ENCODE peak calls at places on chromosomes 12 and 14, in six cellular contexts. One of them, this sample, is unnamed.

GRCh38 chr12:116727902-116728301 is 10.0 kb downstream of the SPRING1 start:
- DNase-seq in tibial nerve: no peak
- DNase-seq in choroid plexus epithelial cell: peak
- DNase-seq in B cell: no peak
- DNase-seq in kidney epithelial cell: no peak
- DNase-seq in nephron progenitor cell: no peak
- DNase-seq in this sample: no peak

GRCh38 chr14:99389171-99389826 is 91.4 kb downstream of the SETD3 start:
- DNase-seq in tibial nerve: no peak
- DNase-seq in choroid plexus epithelial cell: peak
- DNase-seq in B cell: no peak
- DNase-seq in kidney epithelial cell: no peak
- DNase-seq in nephron progenitor cell: peak
- DNase-seq in this sample: no peak

GRCh38 chr12:76929499-76929898 is 50.7 kb upstream of the CSRP2 start:
- DNase-seq in tibial nerve: no peak
- DNase-seq in nephron progenitor cell: no peak
- DNase-seq in kidney epithelial cell: no peak
- DNase-seq in choroid plexus epithelial cell: no peak
- DNase-seq in B cell: no peak
- DNase-seq in this sample: no peak

GRCh38 chr14:68466491-68466977 is 326.3 kb downstream of the ZFP36L1 start:
- DNase-seq in choroid plexus epithelial cell: peak
- DNase-seq in kidney epithelial cell: peak
- DNase-seq in nephron progenitor cell: no peak
- DNase-seq in tibial nerve: no peak
- DNase-seq in B cell: no peak
- DNase-seq in this sample: no peak

GRCh38 chr12:111024205-111024794 is 103.9 kb upstream of the MYL2 start:
- DNase-seq in nephron progenitor cell: peak
- DNase-seq in choroid plexus epithelial cell: peak
- DNase-seq in tibial nerve: peak
- DNase-seq in kidney epithelial cell: no peak
- DNase-seq in B cell: no peak
- DNase-seq in this sample: no peak

GRCh38 chr14:104603623-104604401 is 760 bp downstream of the TMEM179 start:
- DNase-seq in nephron progenitor cell: no peak
- DNase-seq in choroid plexus epithelial cell: no peak
- DNase-seq in kidney epithelial cell: no peak
- DNase-seq in B cell: no peak
- DNase-seq in tibial nerve: no peak
- DNase-seq in this sample: no peak

GRCh38 chr14:57168138-57168695 is 100.5 kb downstream of the EXOC5 start:
- DNase-seq in tibial nerve: no peak
- DNase-seq in choroid plexus epithelial cell: no peak
- DNase-seq in kidney epithelial cell: no peak
- DNase-seq in nephron progenitor cell: no peak
- DNase-seq in B cell: no peak
- DNase-seq in this sample: no peak

GRCh38 chr12:57772429-57773322 is at the start of gene EEF1AKMT3:
- DNase-seq in choroid plexus epithelial cell: peak
- DNase-seq in tibial nerve: peak
- DNase-seq in kidney epithelial cell: no peak
- DNase-seq in nephron progenitor cell: peak
- DNase-seq in B cell: no peak
- DNase-seq in this sample: no peak

GRCh38 chr14:35355981-35356839 is 48.3 kb downstream of the NFKBIA start:
- DNase-seq in tibial nerve: no peak
- DNase-seq in nephron progenitor cell: no peak
- DNase-seq in choroid plexus epithelial cell: peak
- DNase-seq in B cell: no peak
- DNase-seq in kidney epithelial cell: no peak
- DNase-seq in this sample: no peak

GRCh38 chr14:71322660-71323250 is 415.5 kb downstream of the PCNX1 start:
- DNase-seq in choroid plexus epithelial cell: peak
- DNase-seq in B cell: peak
- DNase-seq in tibial nerve: peak
- DNase-seq in kidney epithelial cell: no peak
- DNase-seq in nephron progenitor cell: no peak
- DNase-seq in this sample: no peak
- TF ChIP-seq CTCF in choroid plexus epithelial cell: peak
- TF ChIP-seq CTCF in B cell: peak
- TF ChIP-seq CTCF in tibial nerve: peak
- TF ChIP-seq CTCF in kidney epithelial cell: peak
- TF ChIP-seq CTCF in nephron progenitor cell: no peak
- TF ChIP-seq CTCF in this sample: peak

DNA sequence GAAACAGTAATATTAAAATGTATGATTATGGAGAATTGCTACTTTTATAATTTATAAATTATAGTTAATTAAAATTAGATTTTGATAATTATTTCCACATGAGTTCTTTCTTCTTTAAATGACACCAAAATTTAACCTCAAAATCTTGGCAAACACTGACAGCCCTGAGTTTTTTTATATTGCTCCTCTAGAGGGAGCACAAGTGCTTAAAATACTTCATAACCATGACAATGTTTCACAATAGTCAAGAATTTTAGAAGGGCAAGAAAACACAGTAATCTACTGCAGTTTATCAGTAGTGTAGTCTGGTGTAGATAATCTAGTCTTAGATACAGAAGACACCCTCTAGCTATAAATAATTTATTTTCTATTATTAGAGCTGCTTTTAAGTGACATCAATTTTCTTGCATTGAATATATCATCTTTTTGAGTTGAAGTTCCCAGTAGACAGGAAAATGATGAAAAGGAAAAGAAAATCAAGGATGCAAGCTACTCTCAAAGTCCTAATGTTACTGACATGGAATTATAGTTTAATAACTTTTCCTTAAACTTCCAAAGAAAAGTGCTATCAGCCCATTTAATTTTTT is 14.3 kb upstream of the PTGER2 start:
- DNase-seq in B cell: no peak
- DNase-seq in tibial nerve: peak
- DNase-seq in kidney epithelial cell: no peak
- DNase-seq in choroid plexus epithelial cell: peak
- DNase-seq in nephron progenitor cell: no peak
- DNase-seq in this sample: no peak
- TF ChIP-seq CTCF in B cell: peak
- TF ChIP-seq CTCF in tibial nerve: peak
- TF ChIP-seq CTCF in kidney epithelial cell: peak
- TF ChIP-seq CTCF in choroid plexus epithelial cell: peak
- TF ChIP-seq CTCF in nephron progenitor cell: peak
- TF ChIP-seq CTCF in this sample: peak

GRCh38 chr12:104340917-104341611 is 37.5 kb downstream of the EID3 start:
- DNase-seq in choroid plexus epithelial cell: peak
- DNase-seq in nephron progenitor cell: no peak
- DNase-seq in B cell: no peak
- DNase-seq in kidney epithelial cell: no peak
- DNase-seq in tibial nerve: no peak
- DNase-seq in this sample: no peak

GRCh38 chr12:104342147-104342546 is 38.6 kb downstream of the EID3 start:
- DNase-seq in B cell: no peak
- DNase-seq in tibial nerve: no peak
- DNase-seq in choroid plexus epithelial cell: no peak
- DNase-seq in kidney epithelial cell: no peak
- DNase-seq in nephron progenitor cell: no peak
- DNase-seq in this sample: no peak

GRCh38 chr12:104340177-104340576 is 36.6 kb downstream of the EID3 start:
- DNase-seq in choroid plexus epithelial cell: no peak
- DNase-seq in B cell: no peak
- DNase-seq in tibial nerve: no peak
- DNase-seq in nephron progenitor cell: no peak
- DNase-seq in kidney epithelial cell: no peak
- DNase-seq in this sample: no peak

GRCh38 chr12:104344682-104345081 is 41.1 kb downstream of the EID3 start:
- DNase-seq in B cell: no peak
- DNase-seq in choroid plexus epithelial cell: no peak
- DNase-seq in nephron progenitor cell: no peak
- DNase-seq in tibial nerve: no peak
- DNase-seq in kidney epithelial cell: no peak
- DNase-seq in this sample: no peak

GRCh38 chr12:104342635-104343249 is 39.2 kb downstream of the EID3 start:
- DNase-seq in tibial nerve: no peak
- DNase-seq in choroid plexus epithelial cell: no peak
- DNase-seq in kidney epithelial cell: no peak
- DNase-seq in nephron progenitor cell: no peak
- DNase-seq in B cell: no peak
- DNase-seq in this sample: no peak
- TF ChIP-seq CTCF in tibial nerve: no peak
- TF ChIP-seq CTCF in choroid plexus epithelial cell: no peak
- TF ChIP-seq CTCF in kidney epithelial cell: no peak
- TF ChIP-seq CTCF in nephron progenitor cell: no peak
- TF ChIP-seq CTCF in B cell: no peak
- TF ChIP-seq CTCF in this sample: no peak

GRCh38 chr12:33942172-33942571 is 80.1 kb upstream of the ALG10 start:
- DNase-seq in B cell: no peak
- DNase-seq in kidney epithelial cell: no peak
- DNase-seq in nephron progenitor cell: no peak
- DNase-seq in tibial nerve: no peak
- DNase-seq in choroid plexus epithelial cell: no peak
- DNase-seq in this sample: no peak
- TF ChIP-seq CTCF in B cell: no peak
- TF ChIP-seq CTCF in kidney epithelial cell: no peak
- TF ChIP-seq CTCF in nephron progenitor cell: no peak
- TF ChIP-seq CTCF in tibial nerve: no peak
- TF ChIP-seq CTCF in choroid plexus epithelial cell: no peak
- TF ChIP-seq CTCF in this sample: no peak

GRCh38 chr12:94329366-94329765 is 130.3 kb downstream of the CEP83 start:
- DNase-seq in choroid plexus epithelial cell: peak
- DNase-seq in kidney epithelial cell: no peak
- DNase-seq in B cell: no peak
- DNase-seq in tibial nerve: no peak
- DNase-seq in nephron progenitor cell: no peak
- DNase-seq in this sample: no peak
- TF ChIP-seq CTCF in choroid plexus epithelial cell: peak
- TF ChIP-seq CTCF in kidney epithelial cell: no peak
- TF ChIP-seq CTCF in B cell: no peak
- TF ChIP-seq CTCF in tibial nerve: no peak
- TF ChIP-seq CTCF in nephron progenitor cell: no peak
- TF ChIP-seq CTCF in this sample: no peak

DNA sequence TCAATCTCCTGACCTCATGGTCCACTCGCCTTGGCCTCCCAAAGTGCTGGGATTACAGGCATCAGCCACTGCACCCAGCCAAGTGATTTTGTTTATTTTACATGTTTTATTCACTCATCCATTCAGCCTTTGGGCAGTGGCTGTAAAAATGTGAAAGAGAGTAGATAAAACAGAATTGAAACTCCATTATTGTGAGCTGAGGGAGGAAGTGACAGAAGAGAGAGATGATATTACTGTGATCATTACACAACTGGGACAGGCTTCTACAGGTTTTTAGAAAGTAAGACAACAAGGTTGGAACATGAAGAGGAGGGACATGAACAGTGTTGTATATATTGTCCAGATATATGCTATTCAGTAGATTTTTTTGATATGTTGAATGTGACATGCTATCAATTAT is 25.0 kb downstream of the CREBL2 start:
- DNase-seq in B cell: no peak
- DNase-seq in kidney epithelial cell: no peak
- DNase-seq in nephron progenitor cell: no peak
- DNase-seq in tibial nerve: no peak
- DNase-seq in choroid plexus epithelial cell: no peak
- DNase-seq in this sample: no peak
- TF ChIP-seq CTCF in B cell: no peak
- TF ChIP-seq CTCF in kidney epithelial cell: no peak
- TF ChIP-seq CTCF in nephron progenitor cell: no peak
- TF ChIP-seq CTCF in tibial nerve: no peak
- TF ChIP-seq CTCF in choroid plexus epithelial cell: no peak
- TF ChIP-seq CTCF in this sample: no peak

DNA sequence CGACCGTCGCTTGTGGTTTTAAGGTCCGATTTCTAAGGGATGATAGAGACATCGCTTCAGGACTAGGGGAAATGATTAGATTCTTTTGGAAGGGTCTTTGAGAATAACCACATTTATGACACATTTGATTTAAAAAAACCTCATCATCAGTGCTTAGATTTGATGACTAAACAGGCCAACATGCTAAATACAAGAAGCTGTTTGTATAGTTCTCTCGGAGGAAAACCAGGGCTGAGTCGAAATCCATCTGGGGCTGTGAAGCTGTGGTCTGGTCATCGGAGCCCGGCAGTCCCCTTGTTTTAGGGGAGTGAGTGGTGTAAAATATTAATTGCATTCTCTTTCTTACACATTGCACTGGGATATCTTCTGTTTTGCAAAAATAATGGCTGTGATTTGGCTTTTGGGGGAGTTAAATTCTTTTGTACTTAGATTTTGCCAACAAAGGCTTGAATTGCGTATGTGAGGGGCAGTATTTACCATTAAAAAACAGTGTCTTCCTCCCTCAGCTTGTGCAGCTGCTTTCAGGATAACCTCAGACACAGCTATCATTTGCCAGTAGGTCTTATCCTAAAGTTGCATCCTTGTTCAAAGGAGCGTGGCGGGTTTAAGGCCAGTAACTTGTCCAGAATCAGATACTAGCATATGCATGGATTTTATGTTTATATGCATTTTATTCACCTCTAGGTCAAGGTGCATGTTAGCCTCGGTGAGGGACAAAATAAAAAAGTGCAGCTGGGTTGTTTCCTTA is 598 bp downstream of the GNG2 start:
- DNase-seq in choroid plexus epithelial cell: peak
- DNase-seq in kidney epithelial cell: no peak
- DNase-seq in B cell: no peak
- DNase-seq in tibial nerve: no peak
- DNase-seq in nephron progenitor cell: no peak
- DNase-seq in this sample: no peak
- TF ChIP-seq CTCF in choroid plexus epithelial cell: no peak
- TF ChIP-seq CTCF in kidney epithelial cell: no peak
- TF ChIP-seq CTCF in B cell: no peak
- TF ChIP-seq CTCF in tibial nerve: no peak
- TF ChIP-seq CTCF in nephron progenitor cell: no peak
- TF ChIP-seq CTCF in this sample: no peak

DNA sequence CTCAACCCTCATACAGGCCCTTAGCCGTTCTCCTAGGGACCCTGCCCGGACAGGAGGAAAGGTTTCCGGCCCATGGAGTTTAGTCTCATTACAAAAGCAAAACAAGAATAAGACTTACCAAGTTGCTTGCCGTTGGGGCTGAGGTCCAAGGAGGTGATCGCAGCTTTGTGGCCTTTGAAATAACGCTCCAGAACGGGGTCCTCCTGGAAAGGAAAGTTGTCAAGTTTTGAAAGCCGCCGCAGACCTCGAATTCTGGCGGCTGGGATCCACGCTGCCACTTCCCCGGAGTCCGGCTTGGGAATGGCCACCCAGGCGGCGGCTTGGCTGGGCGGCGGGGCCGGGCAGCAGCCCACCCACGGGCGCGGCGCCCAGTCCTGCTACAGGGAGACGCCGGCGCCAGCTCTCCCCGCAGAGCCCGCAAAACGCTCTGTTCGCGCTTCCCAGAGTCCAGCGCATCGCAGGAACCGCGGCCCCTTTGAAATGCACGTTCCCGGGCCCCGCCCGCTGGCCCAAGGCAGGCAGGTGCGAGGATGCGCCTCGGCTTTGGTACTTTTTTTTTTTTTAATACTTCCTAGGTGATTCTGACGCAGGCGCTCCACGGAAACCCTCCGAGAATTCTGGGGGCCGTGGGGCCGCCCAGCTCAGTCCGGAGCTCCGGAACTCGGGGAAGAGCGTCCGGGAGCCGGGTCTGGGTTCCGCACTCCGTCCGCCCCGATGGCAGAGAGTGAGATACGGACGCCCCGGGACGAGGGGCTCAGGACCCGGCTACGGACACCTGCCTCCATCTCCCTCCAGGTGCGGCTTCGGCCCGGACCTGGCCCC is 617 bp upstream of the GALNT4 start:
- DNase-seq in tibial nerve: no peak
- DNase-seq in B cell: peak
- DNase-seq in choroid plexus epithelial cell: peak
- DNase-seq in kidney epithelial cell: no peak
- DNase-seq in nephron progenitor cell: peak
- DNase-seq in this sample: peak
- TF ChIP-seq CTCF in tibial nerve: peak
- TF ChIP-seq CTCF in B cell: peak
- TF ChIP-seq CTCF in choroid plexus epithelial cell: no peak
- TF ChIP-seq CTCF in kidney epithelial cell: no peak
- TF ChIP-seq CTCF in nephron progenitor cell: no peak
- TF ChIP-seq CTCF in this sample: no peak

This sample was measured in ascending aorta.